ENCODE peak calls at places on chromosomes 2 and 18, in four cellular contexts. One of them, this sample, is unnamed.
A peak's percentile ranks its signal among the peaks of the same experiment; 100 is the strongest.

GRCh38 chr18:74803769-74804168 is 206.1 kb downstream of the ZNF407 start:
- DNase-seq in hepatocyte: no peak
- DNase-seq in tibial artery: no peak
- DNase-seq in MM.1S: no peak
- DNase-seq in this sample: no peak

GRCh38 chr2:122999258-122999657 is 1025.8 kb upstream of the CNTNAP5 start:
- DNase-seq in hepatocyte: no peak
- DNase-seq in tibial artery: no peak
- DNase-seq in MM.1S: no peak
- DNase-seq in this sample: no peak

GRCh38 chr18:77702686-77703085 is 453.0 kb downstream of the GALR1 start:
- DNase-seq in hepatocyte: peak; percentile 27
- DNase-seq in tibial artery: no peak
- DNase-seq in MM.1S: peak; percentile 21
- DNase-seq in this sample: no peak

GRCh38 chr2:44707945-44708645 is 233.4 kb upstream of the SIX3 start:
- DNase-seq in hepatocyte: no peak
- DNase-seq in tibial artery: no peak
- DNase-seq in MM.1S: peak; percentile 53
- DNase-seq in this sample: no peak

GRCh38 chr2:224930124-224930523 is 112.1 kb downstream of the DOCK10 start:
- DNase-seq in hepatocyte: no peak
- DNase-seq in tibial artery: no peak
- DNase-seq in MM.1S: no peak
- DNase-seq in this sample: no peak

GRCh38 chr18:12406376-12407111 is 1.2 kb upstream of the PRELID3A start:
- DNase-seq in hepatocyte: no peak
- DNase-seq in tibial artery: no peak
- DNase-seq in MM.1S: no peak
- DNase-seq in this sample: no peak

GRCh38 chr18:29034113-29034856 is 857.4 kb upstream of the CDH2 start:
- DNase-seq in hepatocyte: no peak
- DNase-seq in tibial artery: no peak
- DNase-seq in MM.1S: no peak
- DNase-seq in this sample: no peak

GRCh38 chr2:241853651-241854341 is 4.9 kb downstream of the PDCD1 start:
- DNase-seq in hepatocyte: no peak
- DNase-seq in tibial artery: peak; percentile 63
- DNase-seq in MM.1S: no peak
- DNase-seq in this sample: no peak

GRCh38 chr18:68148862-68149261 is 566.0 kb downstream of the TMX3 start:
- DNase-seq in hepatocyte: no peak
- DNase-seq in tibial artery: no peak
- DNase-seq in MM.1S: peak; percentile 31
- DNase-seq in this sample: no peak

GRCh38 chr2:24084386-24085375 is at the start of gene TP53I3:
- DNase-seq in hepatocyte: peak; percentile 96
- DNase-seq in tibial artery: peak; percentile 92
- DNase-seq in MM.1S: peak; percentile 82
- DNase-seq in this sample: peak; percentile 86

GRCh38 chr2:66691199-66691975 is 256.5 kb downstream of the MEIS1 start:
- DNase-seq in hepatocyte: no peak
- DNase-seq in tibial artery: no peak
- DNase-seq in MM.1S: no peak
- DNase-seq in this sample: no peak

GRCh38 chr2:233387667-233388528 is 33.6 kb downstream of the DGKD start:
- DNase-seq in hepatocyte: peak; percentile 82
- DNase-seq in tibial artery: peak; percentile 97
- DNase-seq in MM.1S: no peak
- DNase-seq in this sample: peak; percentile 89

GRCh38 chr18:46946656-46947282 is 29.4 kb downstream of the KATNAL2 start:
- DNase-seq in hepatocyte: peak; percentile 87
- DNase-seq in tibial artery: peak; percentile 80
- DNase-seq in MM.1S: peak; percentile 88
- DNase-seq in this sample: peak; percentile 85

GRCh38 chr2:27464443-27464842 is 22.3 kb downstream of the KRTCAP3 start:
- DNase-seq in hepatocyte: no peak
- DNase-seq in tibial artery: no peak
- DNase-seq in MM.1S: no peak
- DNase-seq in this sample: no peak

GRCh38 chr2:223692227-223692947 is 90.2 kb upstream of the SCG2 start:
- DNase-seq in hepatocyte: peak; percentile 73
- DNase-seq in tibial artery: no peak
- DNase-seq in MM.1S: no peak
- DNase-seq in this sample: no peak

GRCh38 chr18:10242922-10243680 is 211.3 kb upstream of the APCDD1 start:
- DNase-seq in hepatocyte: peak; percentile 42
- DNase-seq in tibial artery: no peak
- DNase-seq in MM.1S: no peak
- DNase-seq in this sample: no peak

GRCh38 chr2:47888581-47889280 is 17.6 kb downstream of the FBXO11 start:
- DNase-seq in hepatocyte: no peak
- DNase-seq in tibial artery: no peak
- DNase-seq in MM.1S: no peak
- DNase-seq in this sample: no peak

GRCh38 chr2:218272531-218273212 is 2.4 kb downstream of the PNKD start:
- DNase-seq in hepatocyte: peak; percentile 94
- DNase-seq in tibial artery: peak; percentile 99
- DNase-seq in MM.1S: peak; percentile 83
- DNase-seq in this sample: peak; percentile 90

GRCh38 chr2:149606251-149606811 is 18.8 kb upstream of the MMADHC start:
- DNase-seq in hepatocyte: no peak
- DNase-seq in tibial artery: no peak
- DNase-seq in MM.1S: no peak
- DNase-seq in this sample: no peak

GRCh38 chr2:181305151-181306123 is 151.7 kb upstream of the ITGA4 start:
- DNase-seq in hepatocyte: peak; percentile 6
- DNase-seq in tibial artery: no peak
- DNase-seq in MM.1S: peak; percentile 98
- DNase-seq in this sample: no peak

GRCh38 chr2:156890498-156891148 is 366.9 kb upstream of the GALNT5 start:
- DNase-seq in hepatocyte: peak; percentile 10
- DNase-seq in tibial artery: no peak
- DNase-seq in MM.1S: no peak
- DNase-seq in this sample: no peak

GRCh38 chr2:181780159-181781081 is 100.1 kb upstream of the NEUROD1 start:
- DNase-seq in hepatocyte: no peak
- DNase-seq in tibial artery: no peak
- DNase-seq in MM.1S: no peak
- DNase-seq in this sample: no peak

GRCh38 chr18:48540329-48541025 is 1.6 kb downstream of the CTIF start:
- DNase-seq in hepatocyte: peak; percentile 83
- DNase-seq in tibial artery: peak; percentile 89
- DNase-seq in MM.1S: peak; percentile 64
- DNase-seq in this sample: peak; percentile 54

GRCh38 chr2:240663791-240664190 is 18.9 kb downstream of the AQP12B start:
- DNase-seq in hepatocyte: no peak
- DNase-seq in tibial artery: no peak
- DNase-seq in MM.1S: no peak
- DNase-seq in this sample: no peak

GRCh38 chr2:52571380-52572347 is 1195.9 kb upstream of the CHAC2 start:
- DNase-seq in hepatocyte: no peak
- DNase-seq in tibial artery: peak; percentile 61
- DNase-seq in MM.1S: no peak
- DNase-seq in this sample: no peak

GRCh38 chr2:113876503-113877387 is 13.1 kb upstream of the ACTR3 start:
- DNase-seq in hepatocyte: peak; percentile 60
- DNase-seq in tibial artery: no peak
- DNase-seq in MM.1S: no peak
- DNase-seq in this sample: peak; percentile 48

GRCh38 chr18:79903787-79904356 is 47.6 kb downstream of the SLC66A2 start:
- DNase-seq in hepatocyte: no peak
- DNase-seq in tibial artery: peak; percentile 62
- DNase-seq in MM.1S: no peak
- DNase-seq in this sample: no peak

GRCh38 chr2:120919216-120919615 is 183.5 kb downstream of the GLI2 start:
- DNase-seq in hepatocyte: no peak
- DNase-seq in tibial artery: no peak
- DNase-seq in MM.1S: no peak
- DNase-seq in this sample: no peak

GRCh38 chr2:24024018-24024417 is 14.1 kb downstream of the MFSD2B start:
- DNase-seq in hepatocyte: no peak
- DNase-seq in tibial artery: no peak
- DNase-seq in MM.1S: no peak
- DNase-seq in this sample: no peak

DNA sequence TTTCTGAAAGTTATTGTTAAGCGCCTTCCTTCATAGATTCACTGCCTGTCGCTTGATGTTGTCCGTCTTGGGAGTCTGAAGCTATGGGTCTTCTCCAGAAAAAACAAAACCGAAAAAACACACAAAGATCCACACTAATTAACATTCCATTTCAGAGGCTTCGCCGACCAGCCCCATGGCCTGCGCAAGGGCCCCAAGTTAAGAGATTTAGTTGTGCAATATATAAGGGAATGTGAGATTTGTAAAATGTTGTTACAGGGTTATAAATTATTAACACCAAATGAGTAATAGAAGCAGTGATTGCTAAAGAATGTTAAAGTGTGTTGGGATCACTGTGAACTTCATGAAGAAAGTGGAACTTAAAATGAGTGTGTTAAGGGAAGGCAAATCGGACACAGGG is 827 bp downstream of the CFAP221 start:
- DNase-seq in hepatocyte: no peak
- DNase-seq in tibial artery: no peak
- DNase-seq in MM.1S: no peak
- DNase-seq in this sample: no peak
- H3K27me3 ChIP-seq in hepatocyte: no peaks in the 10 kb centered on the region
- H3K27me3 ChIP-seq in tibial artery: peaks cover 1% of the 10 kb centered on the region
- H3K27me3 ChIP-seq in MM.1S: peaks cover 8% of the 10 kb centered on the region
- H3K27me3 ChIP-seq in this sample: no peaks in the 10 kb centered on the region

DNA sequence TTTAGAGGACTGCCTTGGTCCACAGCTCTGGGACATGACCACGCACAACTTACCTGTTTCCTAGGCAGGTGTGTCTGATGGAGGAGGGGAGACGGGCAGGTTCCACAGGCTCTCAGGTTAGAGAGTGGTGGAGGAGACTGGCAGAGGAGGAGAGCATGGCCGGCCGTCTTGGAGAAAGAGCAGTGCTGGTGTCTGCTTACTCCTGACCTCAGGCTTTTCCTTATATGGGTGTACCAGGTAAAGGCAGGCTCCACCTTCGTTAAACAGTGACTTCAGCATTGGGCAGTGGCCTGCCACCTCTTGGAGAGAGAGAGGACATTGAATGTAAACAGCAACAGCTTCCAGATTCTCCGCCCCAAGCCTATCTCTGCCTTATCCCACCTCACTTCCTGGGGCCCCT is at the start of gene CAPN13:
- DNase-seq in hepatocyte: peak; percentile 85
- DNase-seq in tibial artery: no peak
- DNase-seq in MM.1S: no peak
- DNase-seq in this sample: peak; percentile 56
- TF ChIP-seq CTCF in hepatocyte: peak; percentile 27
- TF ChIP-seq CTCF in tibial artery: no peak
- TF ChIP-seq CTCF in MM.1S: no peak
- TF ChIP-seq CTCF in this sample: no peak

GRCh38 chr2:98569915-98570314 is 38.4 kb downstream of the COA5 start:
- DNase-seq in hepatocyte: no peak
- DNase-seq in tibial artery: no peak
- DNase-seq in MM.1S: no peak
- DNase-seq in this sample: no peak

GRCh38 chr2:98572211-98572610 is 36.1 kb downstream of the COA5 start:
- DNase-seq in hepatocyte: no peak
- DNase-seq in tibial artery: no peak
- DNase-seq in MM.1S: no peak
- DNase-seq in this sample: no peak

GRCh38 chr2:98571796-98572195 is 36.5 kb downstream of the COA5 start:
- DNase-seq in hepatocyte: no peak
- DNase-seq in tibial artery: no peak
- DNase-seq in MM.1S: no peak
- DNase-seq in this sample: no peak

GRCh38 chr2:98570356-98570755 is 38.0 kb downstream of the COA5 start:
- DNase-seq in hepatocyte: no peak
- DNase-seq in tibial artery: no peak
- DNase-seq in MM.1S: no peak
- DNase-seq in this sample: no peak

DNA sequence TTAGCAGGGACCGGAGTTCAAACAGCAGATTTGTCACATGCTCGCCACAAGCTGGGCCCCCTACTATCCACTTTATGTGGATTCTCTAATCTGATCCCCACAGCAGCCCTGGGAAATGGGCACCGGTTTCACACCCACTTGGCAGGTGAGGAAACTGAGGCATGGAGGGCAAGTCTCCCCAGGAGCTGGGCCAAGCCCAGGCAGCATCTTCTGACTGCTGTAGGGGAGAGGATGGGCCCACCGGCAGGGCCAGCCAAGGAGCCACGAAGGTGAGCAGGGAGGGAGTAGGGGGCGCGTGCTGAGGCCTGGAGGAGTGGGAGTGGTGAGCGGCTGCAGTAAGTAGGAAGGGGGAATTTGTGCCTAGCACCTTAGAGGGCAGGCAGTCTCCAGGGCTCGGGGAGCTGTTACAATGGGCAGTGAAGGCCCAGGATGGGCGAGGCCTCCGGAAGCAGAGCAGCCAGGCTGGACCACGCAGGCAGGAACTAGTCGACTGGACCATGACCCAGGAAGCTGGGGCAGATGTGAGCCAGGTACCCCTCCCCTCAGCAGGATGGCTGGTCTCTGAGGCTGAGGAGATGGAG is 37.1 kb downstream of the COA5 start:
- DNase-seq in hepatocyte: no peak
- DNase-seq in tibial artery: no peak
- DNase-seq in MM.1S: no peak
- DNase-seq in this sample: no peak
- H3K27me3 ChIP-seq in hepatocyte: no peaks in the 10 kb centered on the region
- H3K27me3 ChIP-seq in tibial artery: no peaks in the 10 kb centered on the region
- H3K27me3 ChIP-seq in MM.1S: no peaks in the 10 kb centered on the region
- H3K27me3 ChIP-seq in this sample: no peaks in the 10 kb centered on the region

GRCh38 chr2:171433763-171434670 is at the start of the genes DCAF17 and METTL8:
- DNase-seq in hepatocyte: peak; percentile 97
- DNase-seq in tibial artery: peak; percentile 97
- DNase-seq in MM.1S: peak; percentile 98
- DNase-seq in this sample: peak; percentile 95
- TF ChIP-seq CTCF in hepatocyte: peak; percentile 46
- TF ChIP-seq CTCF in tibial artery: peak; percentile 20
- TF ChIP-seq CTCF in MM.1S: peak; percentile 66
- TF ChIP-seq CTCF in this sample: peak; percentile 6

This sample was measured in lung.